ENCODE peak calls at places on chromosomes 16 and 17, in nine cellular contexts. F is activated effector memory CD4-positive, alpha-beta T cell treated with Interleukin-2 at 50 U/mL for 16 hours; M is stimulated activated CD8-positive, alpha-beta memory T cell treated with anti-CD3 and anti-CD28 coated beads, Interleukin-4, amount 100 ng/mL, for 24 hours; A is HS-5; D is stimulated activated CD4-positive, alpha-beta T cell treated with anti-CD3 and anti-CD28 coated beads, Interleukin-12 subunit alpha, Interleukin-12 subunit beta, amount 100 ng/mL, for 48 hours; G is amniotic stem cell; X is GM23248; K is uterus; Y is KBM-7. V is an unnamed sample.

GRCh38 chr17:50117202-50118040 is 12.5 kb downstream of the SAMD14 start:
- DNase-seq in G (no peak), K (peak; percentile 72), A (no peak), Y (peak; percentile 76), X (peak; percentile 84), F (peak; percentile 54), M (peak; percentile 42), D (peak; percentile 33), V (no peak)

GRCh38 chr17:9702916-9703780 is 57.8 kb downstream of the USP43 start:
- DNase-seq in M (no peak), Y (no peak), G (no peak), F (no peak), K (no peak), X (no peak), A (no peak), D (no peak), V (no peak)

GRCh38 chr17:76414334-76415295 is 30.2 kb downstream of the SPHK1 start:
- DNase-seq in D (no peak), A (no peak), M (no peak), Y (peak; percentile 45), K (peak; percentile 55), F (no peak), G (no peak), X (peak; percentile 51), V (no peak)

GRCh38 chr16:1991135-1991551 is 1.4 kb downstream of the SYNGR3 start:
- DNase-seq in K (no peak), D (no peak), F (peak; percentile 33), G (no peak), Y (no peak), M (no peak), A (no peak), X (no peak), V (no peak)

GRCh38 chr17:2955931-2956582 is 107.3 kb downstream of the OR1D5 start:
- DNase-seq in Y (no peak), G (no peak), A (no peak), K (peak; percentile 2), M (no peak), X (no peak), D (no peak), F (no peak), V (no peak)

GRCh38 chr17:81342062-81342699 is 47.1 kb upstream of the SLC38A10 start:
- DNase-seq in D (no peak), Y (no peak), X (peak; percentile 32), G (no peak), K (no peak), F (no peak), A (no peak), M (no peak), V (no peak)

GRCh38 chr16:11797957-11798299 is 870 bp upstream of the ZC3H7A start:
- DNase-seq in G (no peak), K (no peak), X (peak; percentile 49), A (no peak), M (no peak), D (no peak), F (no peak), Y (no peak), V (no peak)

GRCh38 chr16:4837733-4838501 is 9.2 kb downstream of the GLYR1 start:
- DNase-seq in A (no peak), M (no peak), D (no peak), X (no peak), G (no peak), F (no peak), K (no peak), Y (no peak), V (no peak)

GRCh38 chr17:4896332-4897197 is 2.8 kb upstream of the C17orf107 start:
- DNase-seq in K (no peak), G (no peak), D (no peak), A (no peak), Y (no peak), F (no peak), M (no peak), X (no peak), V (no peak)

GRCh38 chr16:50502616-50503000 is 45.6 kb upstream of the NKD1 start:
- DNase-seq in Y (peak; percentile 4), G (no peak), M (no peak), K (no peak), D (no peak), A (no peak), F (no peak), X (no peak), V (no peak)

GRCh38 chr16:47636501-47637090 is 175.5 kb downstream of the PHKB start:
- DNase-seq in M (no peak), D (no peak), K (no peak), X (no peak), F (no peak), Y (no peak), A (no peak), G (no peak), V (no peak)

GRCh38 chr16:87240211-87241134 is 76.7 kb downstream of the C16orf95 start:
- DNase-seq in X (peak; percentile 53), D (no peak), M (no peak), F (no peak), A (no peak), G (no peak), Y (no peak), K (no peak), V (no peak)

GRCh38 chr17:82888583-82889495 is 49.0 kb upstream of the ZNF750 start:
- DNase-seq in X (no peak), M (no peak), F (no peak), Y (no peak), A (no peak), G (no peak), K (no peak), D (no peak), V (no peak)

GRCh38 chr17:81710514-81711308 is 1.4 kb upstream of the SLC25A10 start:
- DNase-seq in G (no peak), M (no peak), Y (peak; percentile 69), A (no peak), K (no peak), F (no peak), D (no peak), X (peak; percentile 64), V (no peak)

GRCh38 chr17:64281962-64282752 is 19.1 kb upstream of the TEX2 start:
- DNase-seq in K (peak; percentile 40), X (peak; percentile 87), M (peak; percentile 11), G (peak; percentile 40), F (no peak), A (no peak), D (peak; percentile 54), Y (peak; percentile 78), V (no peak)

GRCh38 chr16:585351-585750 is 4.5 kb upstream of the RAB40C start:
- DNase-seq in M (no peak), D (no peak), Y (no peak), A (no peak), G (no peak), X (no peak), F (no peak), K (peak; percentile 22), V (no peak)

GRCh38 chr16:83027973-83028372 is 401.2 kb downstream of the CDH13 start:
- DNase-seq in X (no peak), K (no peak), Y (no peak), A (no peak), M (no peak), D (no peak), F (no peak), G (no peak), V (no peak)

GRCh38 chr16:13621639-13622038 is 298.3 kb upstream of the ERCC4 start:
- DNase-seq in X (no peak), G (no peak), K (no peak), A (no peak), F (no peak), M (no peak), Y (no peak), D (no peak), V (no peak)

GRCh38 chr16:7025616-7026190 is 306.9 kb upstream of the RBFOX1 start:
- DNase-seq in A (no peak), Y (peak; percentile 58), G (no peak), D (peak; percentile 20), K (peak; percentile 13), X (peak; percentile 53), F (no peak), M (peak; percentile 1), V (no peak)

GRCh38 chr16:87556941-87557459 is 45.3 kb upstream of the JPH3 start:
- DNase-seq in M (no peak), K (no peak), G (no peak), F (no peak), X (peak; percentile 46), D (no peak), Y (no peak), A (no peak), V (no peak)

GRCh38 chr17:78674595-78675315 is 97.6 kb upstream of the DNAH17 start:
- DNase-seq in K (no peak), A (no peak), F (no peak), D (no peak), X (no peak), G (no peak), Y (peak; percentile 11), M (no peak), V (no peak)

GRCh38 chr16:85330694-85331188 is 218.5 kb upstream of the CIBAR2 start:
- DNase-seq in F (no peak), A (peak; percentile 15), G (peak; percentile 43), D (no peak), X (peak; percentile 95), M (no peak), Y (peak; percentile 68), K (no peak), V (no peak)

GRCh38 chr17:82396601-82397435 is 21.3 kb upstream of the HEXD start:
- DNase-seq in G (peak; percentile 17), A (peak; percentile 98), K (no peak), M (no peak), D (no peak), F (no peak), Y (no peak), X (peak; percentile 98), V (no peak)

GRCh38 chr17:32482568-32483320 is 4.0 kb upstream of the CDK5R1 start:
- DNase-seq in D (no peak), G (no peak), Y (no peak), F (no peak), K (no peak), M (no peak), X (no peak), A (no peak), V (no peak)

GRCh38 chr17:62343764-62344163 is 36.6 kb upstream of the EFCAB3 start:
- DNase-seq in A (no peak), D (no peak), K (no peak), X (no peak), M (no peak), Y (no peak), F (no peak), G (no peak), V (no peak)

GRCh38 chr17:67027031-67027628 is 17.2 kb upstream of the CACNG1 start:
- DNase-seq in F (no peak), Y (no peak), K (no peak), G (no peak), A (no peak), X (peak; percentile 54), M (no peak), D (no peak), V (peak; percentile 33)

GRCh38 chr16:74623214-74623842 is 16.4 kb upstream of the GLG1 start:
- DNase-seq in K (no peak), F (no peak), A (no peak), Y (peak; percentile 63), G (peak; percentile 37), D (no peak), M (no peak), X (peak; percentile 68), V (peak; percentile 4)

GRCh38 chr16:70161350-70161749 is 12.2 kb upstream of the CLEC18C start:
- DNase-seq in M (no peak), A (no peak), D (no peak), Y (no peak), X (no peak), K (no peak), G (no peak), F (no peak), V (no peak)

GRCh38 chr16:85522842-85523601 is 90.1 kb upstream of the GSE1 start:
- DNase-seq in G (no peak), F (no peak), A (no peak), Y (no peak), X (peak; percentile 32), D (no peak), K (peak; percentile 44), M (no peak), V (no peak)

GRCh38 chr17:43367588-43368242 is 31.1 kb upstream of the ARL4D start:
- DNase-seq in A (peak; percentile 88), X (peak; percentile 93), Y (peak; percentile 93), M (no peak), K (no peak), F (no peak), D (peak; percentile 52), G (peak; percentile 75), V (peak; percentile 67)

GRCh38 chr17:75587718-75588545 is at the start of gene MYO15B:
- DNase-seq in M (peak; percentile 60), A (no peak), K (peak; percentile 75), F (peak; percentile 23), X (peak; percentile 32), G (no peak), Y (peak; percentile 80), D (peak; percentile 15), V (no peak)